ENCODE peak calls at places on chromosomes 5 and 9, in four cellular contexts. X is K562, B is HepG2, T is WTC11. U is an unnamed sample.

GRCh38 chr5:145981612-145982571 is 45.5 kb downstream of the SH3RF2 start:
- DNase-seq in X (no peak), T (no peak), B (peak), U (no peak)

GRCh38 chr5:178330791-178331404 is 98.3 kb upstream of the PHYKPL start:
- DNase-seq in T (no peak), B (no peak), X (no peak), U (no peak)

GRCh38 chr5:8729437-8729836 is 816.4 kb downstream of the SEMA5A start:
- DNase-seq in X (no peak), T (no peak), B (no peak), U (no peak)

GRCh38 chr5:66987949-66988838 is 208.4 kb downstream of the CD180 start:
- DNase-seq in X (peak), B (peak), T (no peak), U (peak)

GRCh38 chr5:121138495-121138907 is 674.4 kb downstream of the PRR16 start:
- DNase-seq in X (no peak), B (no peak), T (no peak), U (no peak)

GRCh38 chr9:129484325-129485000 is 136.4 kb downstream of the C9orf50 start:
- DNase-seq in B (no peak), T (no peak), X (no peak), U (no peak)

GRCh38 chr5:143268388-143268787 is 135.1 kb downstream of the NR3C1 start:
- DNase-seq in T (no peak), X (no peak), B (no peak), U (no peak)

GRCh38 chr9:94868462-94868861 is 142.0 kb downstream of the AOPEP start:
- DNase-seq in X (no peak), B (no peak), T (no peak), U (no peak)

GRCh38 chr5:2752059-2752874 is 790 bp upstream of the IRX2 start:
- DNase-seq in B (no peak), T (peak), X (no peak), U (no peak)

GRCh38 chr5:142506046-142506445 is 179.8 kb downstream of the FGF1 start:
- DNase-seq in T (no peak), B (no peak), X (no peak), U (no peak)

GRCh38 chr5:55219770-55220169 is 7.3 kb downstream of the MCIDAS start:
- DNase-seq in X (no peak), B (no peak), T (no peak), U (no peak)

GRCh38 chr5:59703789-59704188 is 189.7 kb downstream of the PDE4D start:
- DNase-seq in T (no peak), B (no peak), X (no peak), U (no peak)

GRCh38 chr5:43702815-43703214 is 99.8 kb downstream of the NNT start:
- DNase-seq in X (peak), T (no peak), B (no peak), U (no peak)

GRCh38 chr9:81964216-81965171 is 21.2 kb downstream of the SPATA31D3 start:
- DNase-seq in X (no peak), B (no peak), T (no peak), U (no peak)

GRCh38 chr5:170773031-170773985 is 10.2 kb upstream of the GABRP start:
- DNase-seq in B (no peak), X (no peak), T (peak), U (no peak)

GRCh38 chr5:153742071-153742470 is 251.6 kb downstream of the GRIA1 start:
- DNase-seq in X (peak), T (no peak), B (no peak), U (no peak)

GRCh38 chr9:70475211-70475610 is 60.8 kb upstream of the KLF9 start:
- DNase-seq in T (no peak), X (no peak), B (no peak), U (no peak)

GRCh38 chr9:119836036-119836435 is 466.8 kb upstream of the BRINP1 start:
- DNase-seq in X (no peak), T (no peak), B (no peak), U (no peak)

GRCh38 chr9:79581794-79582193 is 10.0 kb downstream of the TLE4 start:
- DNase-seq in B (peak), T (no peak), X (no peak), U (no peak)

GRCh38 chr9:68996457-68996856 is 17.5 kb downstream of the PRKACG start:
- DNase-seq in X (no peak), T (no peak), B (no peak), U (no peak)

GRCh38 chr5:16005210-16005609 is 174.4 kb downstream of the MARCHF11 start:
- DNase-seq in X (no peak), T (no peak), B (no peak), U (no peak)

DNA sequence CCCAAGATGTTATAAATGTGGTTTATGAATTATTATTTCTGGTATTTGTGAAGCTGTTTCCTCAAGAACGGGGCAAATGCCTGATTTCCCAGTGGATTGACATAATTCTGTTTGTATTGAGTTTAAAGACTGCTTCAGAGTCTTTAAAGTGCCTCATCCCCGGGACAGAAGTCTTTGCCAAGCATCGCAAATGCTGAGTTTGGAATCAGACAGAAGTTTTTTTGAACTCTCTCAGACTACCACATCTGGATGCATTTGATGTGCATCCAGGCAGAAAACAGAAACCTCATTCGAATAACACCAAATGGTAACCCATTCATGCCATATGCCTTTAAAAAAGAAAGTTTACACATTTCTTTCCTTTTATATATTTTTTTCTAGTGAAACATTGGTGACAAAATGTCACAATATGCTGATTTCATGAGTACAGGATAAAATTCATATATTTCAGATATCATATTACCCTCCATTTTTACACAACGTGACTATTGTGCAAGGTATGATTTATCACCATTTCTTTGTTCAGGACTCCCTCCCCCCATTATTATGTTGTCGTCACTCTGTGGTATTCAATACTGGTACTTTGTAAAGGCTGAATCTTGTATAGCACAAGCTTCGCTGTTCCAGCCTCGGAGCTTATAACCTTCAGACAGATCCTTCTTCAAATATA is 91.1 kb downstream of the ZNF608 start:
- DNase-seq in X (no peak), T (no peak), B (no peak), U (no peak)
- TF ChIP-seq ELF4 in X (no peak), T (no peak), B (no peak), U (no peak)

GRCh38 chr9:125405938-125406811 is 144.5 kb downstream of the GAPVD1 start:
- DNase-seq in B (peak), T (no peak), X (peak), U (no peak)
- TF ChIP-seq ELF4 in B (no peak), T (no peak), X (peak), U (no peak)

DNA sequence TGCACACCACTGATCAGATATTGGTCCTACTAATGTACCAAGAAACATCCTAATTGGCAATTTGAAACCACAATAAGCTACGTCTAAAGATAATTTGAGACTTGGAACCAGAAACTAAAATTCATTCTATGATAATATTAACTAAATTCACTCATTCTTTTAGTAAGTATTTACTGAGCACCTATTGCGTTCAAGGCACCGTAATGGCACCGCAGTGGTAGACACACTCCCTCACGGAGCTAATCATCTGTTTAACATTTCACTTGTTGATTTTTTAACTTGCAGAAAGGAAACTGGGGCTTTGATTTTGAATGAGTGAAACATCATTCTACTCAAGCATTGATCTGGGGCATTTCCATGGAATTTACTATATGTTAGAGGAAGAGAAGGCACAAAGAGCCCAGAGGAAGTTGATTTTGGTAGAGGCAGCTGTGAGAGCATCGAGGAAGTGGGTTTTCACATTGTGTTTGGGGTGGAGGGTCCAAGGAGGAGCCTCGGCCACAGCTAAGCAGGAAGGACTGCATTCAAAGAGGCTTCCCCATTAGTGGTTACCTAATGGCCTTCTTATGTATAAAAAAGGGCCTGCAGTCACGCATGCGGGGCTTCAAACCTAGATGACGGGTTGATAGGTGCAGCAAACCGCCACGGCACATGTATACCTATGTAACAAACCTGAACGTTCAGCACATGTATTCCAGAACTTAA is 7.1 kb downstream of the RAPGEF1 start:
- DNase-seq in B (no peak), X (no peak), T (no peak), U (no peak)
- TF ChIP-seq ELF4 in B (no peak), X (no peak), T (no peak), U (no peak)

GRCh38 chr5:90301248-90301647 is 108.3 kb downstream of the CETN3 start:
- DNase-seq in B (no peak), X (no peak), T (no peak), U (no peak)
- TF ChIP-seq ELF4 in B (no peak), X (no peak), T (no peak), U (no peak)